ENCODE peak calls at places on chromosomes 12 and 14, in nine cellular contexts. One of them, this sample, is unnamed.

GRCh38 chr14:105151838-105152793 is 16.5 kb downstream of the JAG2 start:
- DNase-seq in prostate gland: no peak
- DNase-seq in body of pancreas: no peak
- DNase-seq in stomach: no peak
- DNase-seq in transverse colon: no peak
- DNase-seq in upper lobe of left lung: no peak
- DNase-seq in Peyer's patch: no peak
- DNase-seq in A549: no peak
- DNase-seq in suprapubic skin: no peak
- DNase-seq in this sample: peak; percentile 73

GRCh38 chr12:13606290-13606689 is 375.1 kb downstream of the GRIN2B start:
- DNase-seq in prostate gland: no peak
- DNase-seq in body of pancreas: no peak
- DNase-seq in stomach: no peak
- DNase-seq in transverse colon: no peak
- DNase-seq in upper lobe of left lung: no peak
- DNase-seq in Peyer's patch: no peak
- DNase-seq in A549: no peak
- DNase-seq in suprapubic skin: no peak
- DNase-seq in this sample: no peak

GRCh38 chr12:77968021-77968420 is 137.3 kb downstream of the NAV3 start:
- DNase-seq in prostate gland: no peak
- DNase-seq in body of pancreas: no peak
- DNase-seq in stomach: no peak
- DNase-seq in transverse colon: no peak
- DNase-seq in upper lobe of left lung: no peak
- DNase-seq in Peyer's patch: no peak
- DNase-seq in A549: no peak
- DNase-seq in suprapubic skin: no peak
- DNase-seq in this sample: no peak

GRCh38 chr12:98828802-98829600 is 183.9 kb downstream of the APAF1 start:
- DNase-seq in prostate gland: no peak
- DNase-seq in body of pancreas: no peak
- DNase-seq in stomach: no peak
- DNase-seq in transverse colon: no peak
- DNase-seq in upper lobe of left lung: no peak
- DNase-seq in Peyer's patch: no peak
- DNase-seq in A549: peak; percentile 15
- DNase-seq in suprapubic skin: no peak
- DNase-seq in this sample: no peak

GRCh38 chr14:96582641-96582980 is 80.4 kb downstream of the PAPOLA start:
- DNase-seq in prostate gland: no peak
- DNase-seq in body of pancreas: no peak
- DNase-seq in stomach: no peak
- DNase-seq in transverse colon: no peak
- DNase-seq in upper lobe of left lung: no peak
- DNase-seq in Peyer's patch: no peak
- DNase-seq in A549: no peak
- DNase-seq in suprapubic skin: peak; percentile 47
- DNase-seq in this sample: peak; percentile 61

GRCh38 chr14:105508069-105508468 is 17.0 kb downstream of the TEDC1 start:
- DNase-seq in prostate gland: no peak
- DNase-seq in body of pancreas: no peak
- DNase-seq in stomach: no peak
- DNase-seq in transverse colon: no peak
- DNase-seq in upper lobe of left lung: peak; percentile 11
- DNase-seq in Peyer's patch: no peak
- DNase-seq in A549: no peak
- DNase-seq in suprapubic skin: no peak
- DNase-seq in this sample: no peak

GRCh38 chr14:28652782-28653181 is 113.8 kb upstream of the FOXG1 start:
- DNase-seq in prostate gland: no peak
- DNase-seq in body of pancreas: no peak
- DNase-seq in stomach: no peak
- DNase-seq in transverse colon: no peak
- DNase-seq in upper lobe of left lung: no peak
- DNase-seq in Peyer's patch: no peak
- DNase-seq in A549: peak; percentile 80
- DNase-seq in suprapubic skin: no peak
- DNase-seq in this sample: no peak

GRCh38 chr12:6058481-6059161 is 65.8 kb downstream of the VWF start:
- DNase-seq in prostate gland: no peak
- DNase-seq in body of pancreas: no peak
- DNase-seq in stomach: no peak
- DNase-seq in transverse colon: no peak
- DNase-seq in upper lobe of left lung: no peak
- DNase-seq in Peyer's patch: peak; percentile 66
- DNase-seq in A549: no peak
- DNase-seq in suprapubic skin: no peak
- DNase-seq in this sample: no peak

GRCh38 chr14:23209651-23210423 is 26.4 kb upstream of the SLC7A8 start:
- DNase-seq in prostate gland: no peak
- DNase-seq in body of pancreas: no peak
- DNase-seq in stomach: no peak
- DNase-seq in transverse colon: no peak
- DNase-seq in upper lobe of left lung: no peak
- DNase-seq in Peyer's patch: no peak
- DNase-seq in A549: no peak
- DNase-seq in suprapubic skin: no peak
- DNase-seq in this sample: no peak

GRCh38 chr12:47397664-47398281 is 308.1 kb downstream of the RPAP3 start:
- DNase-seq in prostate gland: peak; percentile 12
- DNase-seq in body of pancreas: no peak
- DNase-seq in stomach: no peak
- DNase-seq in transverse colon: no peak
- DNase-seq in upper lobe of left lung: no peak
- DNase-seq in Peyer's patch: peak; percentile 52
- DNase-seq in A549: peak; percentile 95
- DNase-seq in suprapubic skin: no peak
- DNase-seq in this sample: no peak

GRCh38 chr14:105065280-105066228 is at the start of gene GPR132:
- DNase-seq in prostate gland: no peak
- DNase-seq in body of pancreas: no peak
- DNase-seq in stomach: peak; percentile 63
- DNase-seq in transverse colon: peak; percentile 76
- DNase-seq in upper lobe of left lung: peak; percentile 86
- DNase-seq in Peyer's patch: peak; percentile 96
- DNase-seq in A549: no peak
- DNase-seq in suprapubic skin: peak; percentile 82
- DNase-seq in this sample: peak; percentile 96

GRCh38 chr12:71636704-71637115 is 26.9 kb downstream of the ZFC3H1 start:
- DNase-seq in prostate gland: peak; percentile 6
- DNase-seq in body of pancreas: no peak
- DNase-seq in stomach: no peak
- DNase-seq in transverse colon: no peak
- DNase-seq in upper lobe of left lung: no peak
- DNase-seq in Peyer's patch: no peak
- DNase-seq in A549: peak; percentile 78
- DNase-seq in suprapubic skin: no peak
- DNase-seq in this sample: no peak

GRCh38 chr14:27392153-27392552 is 794.3 kb upstream of the NOVA1 start:
- DNase-seq in prostate gland: no peak
- DNase-seq in body of pancreas: no peak
- DNase-seq in stomach: no peak
- DNase-seq in transverse colon: no peak
- DNase-seq in upper lobe of left lung: no peak
- DNase-seq in Peyer's patch: no peak
- DNase-seq in A549: no peak
- DNase-seq in suprapubic skin: no peak
- DNase-seq in this sample: no peak

GRCh38 chr14:93788557-93789365 is 476 bp upstream of the PRIMA1 start:
- DNase-seq in prostate gland: peak; percentile 40
- DNase-seq in body of pancreas: no peak
- DNase-seq in stomach: peak; percentile 58
- DNase-seq in transverse colon: peak; percentile 29
- DNase-seq in upper lobe of left lung: no peak
- DNase-seq in Peyer's patch: no peak
- DNase-seq in A549: peak; percentile 41
- DNase-seq in suprapubic skin: no peak
- DNase-seq in this sample: no peak

GRCh38 chr14:75279153-75279738 is 618 bp downstream of the FOS start:
- DNase-seq in prostate gland: peak; percentile 54
- DNase-seq in body of pancreas: peak; percentile 64
- DNase-seq in stomach: no peak
- DNase-seq in transverse colon: peak; percentile 77
- DNase-seq in upper lobe of left lung: peak; percentile 79
- DNase-seq in Peyer's patch: peak; percentile 85
- DNase-seq in A549: peak; percentile 47
- DNase-seq in suprapubic skin: no peak
- DNase-seq in this sample: peak; percentile 89

GRCh38 chr12:51247523-51248206 is 9.0 kb downstream of the DAZAP2 start:
- DNase-seq in prostate gland: no peak
- DNase-seq in body of pancreas: no peak
- DNase-seq in stomach: no peak
- DNase-seq in transverse colon: no peak
- DNase-seq in upper lobe of left lung: no peak
- DNase-seq in Peyer's patch: no peak
- DNase-seq in A549: no peak
- DNase-seq in suprapubic skin: no peak
- DNase-seq in this sample: no peak

GRCh38 chr12:108418162-108418561 is 79.1 kb upstream of the CMKLR1 start:
- DNase-seq in prostate gland: no peak
- DNase-seq in body of pancreas: no peak
- DNase-seq in stomach: no peak
- DNase-seq in transverse colon: no peak
- DNase-seq in upper lobe of left lung: no peak
- DNase-seq in Peyer's patch: no peak
- DNase-seq in A549: peak; percentile 24
- DNase-seq in suprapubic skin: no peak
- DNase-seq in this sample: no peak

GRCh38 chr14:104094709-104095425 is 9.4 kb downstream of the ASPG start:
- DNase-seq in prostate gland: peak; percentile 57
- DNase-seq in body of pancreas: peak; percentile 72
- DNase-seq in stomach: peak; percentile 85
- DNase-seq in transverse colon: peak; percentile 81
- DNase-seq in upper lobe of left lung: peak; percentile 67
- DNase-seq in Peyer's patch: peak; percentile 85
- DNase-seq in A549: peak; percentile 63
- DNase-seq in suprapubic skin: no peak
- DNase-seq in this sample: peak; percentile 89

GRCh38 chr12:27014085-27014858 is at the start of gene TM7SF3:
- DNase-seq in prostate gland: peak; percentile 95
- DNase-seq in body of pancreas: peak; percentile 95
- DNase-seq in stomach: peak; percentile 97
- DNase-seq in transverse colon: peak; percentile 97
- DNase-seq in upper lobe of left lung: peak; percentile 97
- DNase-seq in Peyer's patch: peak; percentile 98
- DNase-seq in A549: peak; percentile 89
- DNase-seq in suprapubic skin: peak; percentile 93
- DNase-seq in this sample: peak; percentile 100

GRCh38 chr14:99226687-99227086 is 45.3 kb downstream of the BCL11B start:
- DNase-seq in prostate gland: no peak
- DNase-seq in body of pancreas: no peak
- DNase-seq in stomach: no peak
- DNase-seq in transverse colon: no peak
- DNase-seq in upper lobe of left lung: no peak
- DNase-seq in Peyer's patch: no peak
- DNase-seq in A549: no peak
- DNase-seq in suprapubic skin: no peak
- DNase-seq in this sample: no peak

GRCh38 chr12:31756977-31757420 is 28.2 kb upstream of the AMN1 start:
- DNase-seq in prostate gland: no peak
- DNase-seq in body of pancreas: peak; percentile 37
- DNase-seq in stomach: peak; percentile 36
- DNase-seq in transverse colon: peak; percentile 66
- DNase-seq in upper lobe of left lung: peak; percentile 57
- DNase-seq in Peyer's patch: peak; percentile 78
- DNase-seq in A549: peak; percentile 76
- DNase-seq in suprapubic skin: no peak
- DNase-seq in this sample: no peak
- H3K27ac ChIP-seq in prostate gland: no peak overlapping the region
- H3K27ac ChIP-seq in body of pancreas: no peak overlapping the region
- H3K27ac ChIP-seq in stomach: peak overlapping the region; percentile 16
- H3K27ac ChIP-seq in transverse colon: peak overlapping the region; percentile 75
- H3K27ac ChIP-seq in upper lobe of left lung: no peak overlapping the region
- H3K27ac ChIP-seq in Peyer's patch: peak overlapping the region; percentile 26
- H3K27ac ChIP-seq in A549: peak overlapping the region; percentile 71
- H3K27ac ChIP-seq in suprapubic skin: no peak overlapping the region
- H3K27ac ChIP-seq in this sample: no peak overlapping the region

GRCh38 chr14:30610719-30611388 is 11.3 kb upstream of the SCFD1 start:
- DNase-seq in prostate gland: peak; percentile 55
- DNase-seq in body of pancreas: peak; percentile 70
- DNase-seq in stomach: peak; percentile 60
- DNase-seq in transverse colon: peak; percentile 74
- DNase-seq in upper lobe of left lung: peak; percentile 72
- DNase-seq in Peyer's patch: peak; percentile 57
- DNase-seq in A549: peak; percentile 60
- DNase-seq in suprapubic skin: no peak
- DNase-seq in this sample: no peak
- TF ChIP-seq CTCF in prostate gland: no peak
- TF ChIP-seq CTCF in body of pancreas: peak; percentile 30
- TF ChIP-seq CTCF in stomach: no peak
- TF ChIP-seq CTCF in transverse colon: peak; percentile 30
- TF ChIP-seq CTCF in upper lobe of left lung: peak; percentile 16
- TF ChIP-seq CTCF in Peyer's patch: no peak
- TF ChIP-seq CTCF in A549: peak; percentile 23
- TF ChIP-seq CTCF in suprapubic skin: no peak
- TF ChIP-seq CTCF in this sample: no peak

DNA sequence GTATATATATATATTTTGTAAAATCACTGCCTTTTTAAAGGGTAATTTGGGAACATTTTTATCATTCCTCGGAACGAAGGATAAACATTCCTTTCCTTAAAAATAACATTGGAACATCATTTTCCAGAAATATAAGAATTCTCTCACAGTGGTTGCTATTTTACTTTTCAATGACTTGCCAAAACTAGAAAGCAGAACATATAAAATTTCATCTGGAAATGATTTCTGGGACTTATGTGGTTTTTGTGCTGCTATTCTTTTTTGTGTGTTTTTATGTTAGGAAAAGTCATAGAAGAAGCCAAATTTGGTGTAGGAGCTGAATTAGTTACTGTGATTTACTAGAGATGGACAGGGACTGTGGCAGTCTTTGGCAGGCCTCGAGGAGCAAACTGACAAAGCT is 38.3 kb upstream of the LDHB start:
- DNase-seq in prostate gland: no peak
- DNase-seq in body of pancreas: no peak
- DNase-seq in stomach: no peak
- DNase-seq in transverse colon: no peak
- DNase-seq in upper lobe of left lung: no peak
- DNase-seq in Peyer's patch: no peak
- DNase-seq in A549: no peak
- DNase-seq in suprapubic skin: no peak
- DNase-seq in this sample: no peak
- TF ChIP-seq POLR2A in prostate gland: no peak
- TF ChIP-seq POLR2A in body of pancreas: no peak
- TF ChIP-seq POLR2A in stomach: no peak
- TF ChIP-seq POLR2A in transverse colon: no peak
- TF ChIP-seq POLR2A in upper lobe of left lung: no peak
- TF ChIP-seq POLR2A in Peyer's patch: no peak
- TF ChIP-seq POLR2A in A549: no peak
- TF ChIP-seq POLR2A in suprapubic skin: no peak
- TF ChIP-seq POLR2A in this sample: no peak

DNA sequence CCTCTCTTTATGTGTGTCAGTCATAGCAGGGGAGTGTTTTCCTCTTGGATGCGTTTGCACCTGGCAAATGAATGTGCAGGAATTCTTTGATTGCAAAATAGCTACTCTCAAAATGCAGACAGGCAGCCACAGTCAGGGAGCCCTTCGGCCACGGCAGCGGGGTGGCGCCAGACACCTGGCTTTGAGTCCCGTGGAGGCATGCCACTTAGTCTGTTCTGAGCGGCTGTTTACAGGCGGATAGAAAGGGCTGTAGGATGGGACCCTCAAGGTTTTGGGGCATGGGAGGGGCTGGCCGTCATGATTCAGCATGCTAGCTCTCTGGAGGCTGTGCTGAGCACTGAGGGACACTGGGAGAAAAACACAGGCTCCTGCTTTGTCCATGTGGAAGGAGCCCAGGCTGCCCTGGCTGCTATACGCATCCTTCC is 117.1 kb downstream of the SLC25A47 start:
- DNase-seq in prostate gland: peak; percentile 87
- DNase-seq in body of pancreas: peak; percentile 88
- DNase-seq in stomach: peak; percentile 77
- DNase-seq in transverse colon: peak; percentile 82
- DNase-seq in upper lobe of left lung: peak; percentile 82
- DNase-seq in Peyer's patch: peak; percentile 84
- DNase-seq in A549: peak; percentile 81
- DNase-seq in suprapubic skin: no peak
- DNase-seq in this sample: no peak
- H3K27ac ChIP-seq in prostate gland: peak overlapping the region; percentile 1
- H3K27ac ChIP-seq in body of pancreas: peak overlapping the region; percentile 57
- H3K27ac ChIP-seq in stomach: peak overlapping the region; percentile 21
- H3K27ac ChIP-seq in transverse colon: peak overlapping the region; percentile 81
- H3K27ac ChIP-seq in upper lobe of left lung: peak overlapping the region; percentile 41
- H3K27ac ChIP-seq in Peyer's patch: peak overlapping the region; percentile 17
- H3K27ac ChIP-seq in A549: peak overlapping the region; percentile 70
- H3K27ac ChIP-seq in suprapubic skin: peak overlapping the region; percentile 50
- H3K27ac ChIP-seq in this sample: peak overlapping the region; percentile 7

This sample was measured in spleen.